ENCODE peak calls at places on chromosomes 12 and 14, in ten cellular contexts. X is PC-3; S is CD4-positive, alpha-beta T cell; N is tibial nerve; L is IMR-90; W is upper lobe of right lung; V is PC-9; G is left lung; D is AG04450; M is lower lobe of right lung. R is an unnamed sample.

GRCh38 chr12:40762072-40762471 is 69.8 kb downstream of the CNTN1 start:
- DNase-seq in S (no peak), X (no peak), M (no peak), L (no peak), W (no peak), G (no peak), D (no peak), V (no peak), N (no peak), R (no peak)

GRCh38 chr14:38391334-38391733 is 135.4 kb upstream of the CLEC14A start:
- DNase-seq in X (peak; percentile 49), W (no peak), S (no peak), L (peak; percentile 59), G (no peak), N (no peak), M (no peak), V (no peak), D (no peak), R (no peak)

GRCh38 chr12:2752676-2753371 is 41.9 kb upstream of the FKBP4 start:
- DNase-seq in W (peak; percentile 87), G (peak; percentile 68), L (peak; percentile 57), M (peak; percentile 77), N (peak; percentile 19), V (peak; percentile 71), X (peak; percentile 69), S (peak; percentile 72), D (peak; percentile 13), R (peak; percentile 31)

GRCh38 chr12:62606654-62607053 is 140.0 kb downstream of the MON2 start:
- DNase-seq in X (no peak), L (no peak), N (no peak), G (no peak), D (no peak), V (no peak), W (no peak), M (no peak), S (no peak), R (no peak)

GRCh38 chr12:112347521-112347920 is 34.7 kb downstream of the HECTD4 start:
- DNase-seq in V (no peak), W (no peak), D (peak; percentile 90), M (no peak), L (peak; percentile 99), X (no peak), N (no peak), S (no peak), G (no peak), R (peak; percentile 92)

GRCh38 chr12:119061208-119061796 is 80.0 kb downstream of the SRRM4 start:
- DNase-seq in G (peak; percentile 43), X (peak; percentile 65), V (peak; percentile 22), W (peak; percentile 75), D (no peak), N (peak; percentile 16), L (peak; percentile 7), S (no peak), M (peak; percentile 69), R (peak; percentile 34)

GRCh38 chr12:59929091-59929490 is 333.3 kb downstream of the SLC16A7 start:
- DNase-seq in G (no peak), D (no peak), M (no peak), N (no peak), L (peak; percentile 18), V (peak; percentile 40), X (peak; percentile 83), S (no peak), W (no peak), R (no peak)

GRCh38 chr12:67382206-67382871 is 113.2 kb downstream of the CAND1 start:
- DNase-seq in V (no peak), L (peak; percentile 21), N (no peak), D (no peak), X (no peak), M (no peak), S (no peak), G (no peak), W (no peak), R (no peak)

GRCh38 chr12:11782914-11783420 is 133.5 kb downstream of the ETV6 start:
- DNase-seq in S (no peak), M (no peak), X (no peak), L (no peak), N (no peak), G (no peak), D (no peak), V (no peak), W (no peak), R (no peak)

GRCh38 chr14:22839159-22839779 is 2.9 kb downstream of the MMP14 start:
- DNase-seq in N (no peak), G (peak; percentile 32), D (no peak), W (no peak), S (no peak), M (peak; percentile 41), L (peak; percentile 54), V (no peak), X (no peak), R (no peak)
- TF ChIP-seq CTCF in N (no peak), G (no peak), D (no peak), W (no peak), S (no peak), M (no peak), L (no peak), V (no peak), X (no peak), R (no peak)

GRCh38 chr12:110311903-110312302 is 30.9 kb downstream of the ATP2A2 start:
- DNase-seq in V (no peak), G (no peak), N (no peak), D (no peak), S (no peak), X (no peak), W (no peak), L (no peak), M (no peak), R (no peak)
- H3K27ac ChIP-seq in V (peak overlapping the region; percentile 71), G (peak overlapping the region; percentile 58), N (no peak overlapping the region), D (no peak overlapping the region), S (no peak overlapping the region), X (peak overlapping the region; percentile 50), W (no peak overlapping the region), L (peak overlapping the region; percentile 43), M (no peak overlapping the region), R (no peak overlapping the region)

DNA sequence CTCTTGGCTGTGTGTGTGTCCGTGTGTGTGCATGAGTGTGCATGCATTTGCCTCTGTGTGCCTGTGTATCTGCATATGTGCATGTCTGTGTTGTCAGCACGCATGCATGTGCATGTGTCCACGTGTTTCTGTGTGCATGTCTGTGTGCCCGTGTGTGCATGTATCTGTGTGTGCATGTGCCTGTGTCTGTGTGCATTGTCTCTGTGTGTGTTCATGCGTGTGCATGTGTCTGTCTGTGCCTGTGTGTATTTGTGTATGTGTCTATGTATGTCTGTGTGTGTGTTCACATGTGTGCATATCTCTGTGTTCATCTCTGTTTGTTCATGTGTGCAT is 1.1 kb upstream of the GALNT9 start:
- DNase-seq in D (no peak), N (no peak), G (no peak), X (no peak), V (no peak), W (no peak), M (no peak), S (no peak), L (no peak), R (no peak)
- H3K27me3 ChIP-seq in D (peaks cover 13% of the 10 kb centered on the region), N (no peaks in the 10 kb centered on the region), G (peaks cover 95% of the 10 kb centered on the region), X (peaks cover 58% of the 10 kb centered on the region), V (peaks cover 84% of the 10 kb centered on the region), W (peaks cover 48% of the 10 kb centered on the region), M (peaks cover 72% of the 10 kb centered on the region), S (peaks cover 47% of the 10 kb centered on the region), L (peaks cover 4% of the 10 kb centered on the region), R (peaks cover 19% of the 10 kb centered on the region)

GRCh38 chr12:121769297-121769830 is 24.1 kb downstream of the RHOF start:
- DNase-seq in L (no peak), G (no peak), V (no peak), W (no peak), D (no peak), X (no peak), N (no peak), M (no peak), S (no peak), R (no peak)

GRCh38 chr12:121769831-121770301 is 23.6 kb downstream of the RHOF start:
- DNase-seq in X (no peak), S (no peak), V (no peak), G (no peak), N (no peak), D (no peak), W (no peak), M (no peak), L (no peak), R (no peak)

GRCh38 chr12:121770388-121770787 is 23.1 kb downstream of the RHOF start:
- DNase-seq in V (no peak), W (no peak), X (no peak), G (no peak), L (no peak), D (no peak), S (no peak), N (no peak), M (no peak), R (no peak)

GRCh38 chr12:121773011-121773777 is 20.3 kb downstream of the RHOF start:
- DNase-seq in L (peak; percentile 58), G (peak; percentile 77), D (no peak), M (peak; percentile 87), V (peak; percentile 80), W (peak; percentile 89), S (peak; percentile 74), X (peak; percentile 84), N (no peak), R (no peak)

DNA sequence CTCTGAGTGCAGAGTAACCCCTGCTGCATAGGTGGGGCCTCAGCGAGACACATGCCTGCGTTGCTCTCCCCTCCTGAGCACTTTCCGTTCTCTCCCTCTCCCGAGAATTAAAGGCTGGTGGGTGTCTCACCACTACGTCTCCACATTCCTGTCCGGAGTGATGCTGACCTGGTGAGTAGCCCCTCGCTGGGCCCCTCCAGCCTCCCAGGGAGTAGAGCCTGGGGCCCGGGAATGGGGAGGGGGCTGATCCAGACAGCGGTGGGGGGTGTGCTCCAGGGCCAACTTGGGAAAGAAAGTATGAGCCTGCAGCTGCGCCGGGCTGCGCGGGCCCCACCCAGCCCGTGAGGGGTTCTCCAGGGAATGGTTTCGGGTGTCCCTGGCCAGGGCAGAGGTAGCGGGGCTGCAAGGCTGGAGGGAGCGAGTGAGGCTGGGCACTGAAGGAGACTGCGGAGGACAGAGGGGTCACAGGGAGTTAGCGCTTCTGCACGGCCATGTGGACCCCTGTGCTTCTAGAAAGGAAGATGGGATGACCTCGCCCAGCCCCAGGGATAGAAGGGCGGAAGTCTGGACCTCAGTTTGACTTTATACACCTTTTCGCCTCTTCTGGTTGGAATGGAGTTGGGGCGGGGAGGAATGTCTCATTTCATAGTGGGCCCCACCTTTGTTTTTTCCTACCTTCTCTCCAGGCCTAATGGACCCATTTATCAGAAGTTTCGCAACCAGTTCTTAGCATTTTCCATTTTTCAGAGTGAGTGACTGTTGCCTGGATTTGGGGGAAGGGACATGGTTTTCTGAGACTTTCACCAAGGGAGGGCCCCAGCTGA is 22.5 kb downstream of the RHOF start:
- DNase-seq in V (no peak), X (no peak), L (no peak), D (no peak), N (no peak), S (no peak), M (no peak), G (no peak), W (no peak), R (no peak)
- TF ChIP-seq CTCF in V (no peak), X (no peak), L (no peak), D (no peak), N (no peak), S (no peak), M (no peak), G (no peak), W (no peak), R (no peak)

DNA sequence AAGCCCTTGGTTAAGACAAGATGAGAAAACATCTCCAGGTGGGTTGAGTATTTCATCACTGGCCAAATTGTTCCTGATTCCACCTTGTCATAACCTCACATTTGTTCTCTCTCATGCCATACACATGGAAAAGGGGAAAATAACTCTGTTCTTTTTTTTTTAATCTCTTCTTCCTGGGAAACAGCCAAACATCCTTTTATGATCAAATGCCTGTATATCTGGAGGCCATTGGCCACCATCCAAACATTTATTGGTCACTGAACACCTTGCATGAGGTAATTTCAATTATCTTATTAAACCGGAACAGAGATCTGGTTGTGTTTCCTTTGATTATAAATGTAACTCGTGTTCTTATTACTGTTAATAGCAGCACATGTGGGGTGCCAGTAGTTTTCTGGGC is 469.6 kb downstream of the NPAS3 start:
- DNase-seq in D (no peak), S (no peak), L (no peak), X (peak; percentile 26), V (no peak), G (no peak), N (no peak), W (no peak), M (no peak), R (no peak)
- H3K27ac ChIP-seq in D (no peak overlapping the region), S (no peak overlapping the region), L (no peak overlapping the region), X (no peak overlapping the region), V (no peak overlapping the region), G (no peak overlapping the region), N (no peak overlapping the region), W (no peak overlapping the region), M (no peak overlapping the region), R (no peak overlapping the region)

R was measured in brain microvascular endothelial cell.